ENCODE peak calls at places on chromosomes 13 and 19, in ten cellular contexts. V is aorta; K is cardiac fibroblast; Q is thoracic aorta; N is activated naive CD8-positive, alpha-beta T cell treated with anti-CD3 and anti-CD28 coated beads, Interleukin-2, amount 50 U/mL, for 24 hours; Z is kidney glomerular epithelial cell; X is lower lobe of right lung; B is nephron progenitor cell; L is endothelial cell; F is fibroblast of the aortic adventitia. P is an unnamed sample.

GRCh38 chr19:41997121-41997850 is 3.3 kb upstream of the ATP1A3 start:
- DNase-seq in V (no peak), K (peak), Q (no peak), N (peak), Z (peak), X (no peak), B (peak), L (peak), F (peak), P (peak)

GRCh38 chr19:38664503-38665211 is 17.2 kb downstream of the ACTN4 start:
- DNase-seq in V (no peak), K (no peak), Q (no peak), N (no peak), Z (no peak), X (no peak), B (no peak), L (no peak), F (no peak), P (no peak)

GRCh38 chr13:67150608-67151007 is 79.5 kb downstream of the PCDH9 start:
- DNase-seq in V (no peak), K (no peak), Q (no peak), N (no peak), Z (no peak), X (no peak), B (no peak), L (no peak), F (no peak), P (no peak)

GRCh38 chr19:10769533-10770491 is 51.9 kb downstream of the DNM2 start:
- DNase-seq in V (no peak), K (peak), Q (no peak), N (no peak), Z (peak), X (no peak), B (peak), L (peak), F (peak), P (peak)

GRCh38 chr13:24626449-24626848 is 53.8 kb upstream of the ATP12A start:
- DNase-seq in V (no peak), K (no peak), Q (no peak), N (peak), Z (no peak), X (no peak), B (no peak), L (no peak), F (no peak), P (peak)

GRCh38 chr19:47839913-47840312 is 18.2 kb downstream of the CRX start:
- DNase-seq in V (no peak), K (no peak), Q (no peak), N (no peak), Z (peak), X (no peak), B (peak), L (no peak), F (no peak), P (no peak)

GRCh38 chr13:105778196-105778595 is 757.3 kb downstream of the EFNB2 start:
- DNase-seq in V (no peak), K (peak), Q (no peak), N (no peak), Z (no peak), X (no peak), B (no peak), L (no peak), F (no peak), P (no peak)

GRCh38 chr13:75393839-75394238 is 88.1 kb downstream of the TBC1D4 start:
- DNase-seq in V (no peak), K (no peak), Q (no peak), N (no peak), Z (no peak), X (no peak), B (no peak), L (no peak), F (no peak), P (no peak)

GRCh38 chr13:106987435-106987800 is 419.5 kb upstream of the ARGLU1 start:
- DNase-seq in V (no peak), K (no peak), Q (no peak), N (no peak), Z (no peak), X (no peak), B (no peak), L (no peak), F (no peak), P (no peak)

GRCh38 chr19:19948800-19949199 is 48.1 kb downstream of the ZNF93 start:
- DNase-seq in V (no peak), K (no peak), Q (no peak), N (no peak), Z (no peak), X (no peak), B (no peak), L (no peak), F (no peak), P (no peak)

GRCh38 chr13:80755925-80756324 is 415.0 kb upstream of the SPRY2 start:
- DNase-seq in V (no peak), K (peak), Q (no peak), N (no peak), Z (no peak), X (no peak), B (no peak), L (no peak), F (no peak), P (no peak)

GRCh38 chr13:26784704-26785639 is 24.4 kb upstream of the GPR12 start:
- DNase-seq in V (peak), K (no peak), Q (no peak), N (peak), Z (no peak), X (no peak), B (peak), L (no peak), F (no peak), P (peak)

GRCh38 chr19:42474743-42475142 is 32.0 kb upstream of the CXCL17 start:
- DNase-seq in V (no peak), K (no peak), Q (no peak), N (no peak), Z (no peak), X (no peak), B (no peak), L (no peak), F (no peak), P (no peak)

GRCh38 chr13:21657538-21657937 is 13.3 kb upstream of the FGF9 start:
- DNase-seq in V (no peak), K (no peak), Q (no peak), N (no peak), Z (no peak), X (no peak), B (no peak), L (no peak), F (peak), P (no peak)

GRCh38 chr13:98199480-98199879 is 22.4 kb upstream of the RNF113B start:
- DNase-seq in V (no peak), K (no peak), Q (no peak), N (no peak), Z (no peak), X (no peak), B (no peak), L (no peak), F (no peak), P (no peak)

GRCh38 chr19:10818306-10819123 is 17.5 kb downstream of the TMED1 start:
- DNase-seq in V (no peak), K (no peak), Q (no peak), N (no peak), Z (no peak), X (no peak), B (no peak), L (no peak), F (no peak), P (no peak)

GRCh38 chr19:30686252-30686762 is 314.1 kb downstream of the ZNF536 start:
- DNase-seq in V (no peak), K (peak), Q (no peak), N (no peak), Z (no peak), X (no peak), B (no peak), L (no peak), F (peak), P (no peak)

GRCh38 chr19:36573020-36573947 is at the start of gene ZNF529:
- DNase-seq in V (peak), K (peak), Q (peak), N (peak), Z (peak), X (peak), B (peak), L (peak), F (peak), P (peak)